ENCODE peak calls at places on chromosomes 6 and 20, in ten cellular contexts. F is astrocyte of the hippocampus; I is activated naive CD8-positive, alpha-beta T cell treated with anti-CD3 and anti-CD28 coated beads, Interleukin-2, amount 10 ng/mL, durations not matched to agents 7 days and 5 days; K is amniotic epithelial cell; Z is activated naive CD4-positive, alpha-beta T cell treated with anti-CD3 and anti-CD28 coated beads, Interleukin-2, amount 50 U/mL, for 16 hours; D is neural progenitor cell; A is activated CD4-positive, alpha-beta T cell treated with anti-CD3 and anti-CD28 coated beads, Interleukin-2, amount 50 U/mL, for 1 hour; O is lung microvascular endothelial cell; R is naive thymus-derived CD4-positive, alpha-beta T cell; Y is progenitor cell of endocrine pancreas. X is an unnamed sample.

GRCh38 chr6:14671261-14671681 is 553.7 kb downstream of the CD83 start:
- DNase-seq in F (peak; percentile 88), Y (no peak), A (no peak), I (no peak), Z (no peak), R (no peak), O (no peak), D (no peak), K (peak; percentile 96), X (no peak)

GRCh38 chr6:6654599-6655575 is 66.4 kb downstream of the LY86 start:
- DNase-seq in Y (no peak), F (no peak), Z (no peak), A (no peak), K (no peak), R (peak; percentile 56), O (peak; percentile 85), D (no peak), I (peak; percentile 60), X (no peak)

GRCh38 chr6:133699986-133700385 is 188.9 kb upstream of the TCF21 start:
- DNase-seq in K (no peak), F (no peak), Y (no peak), R (no peak), Z (no peak), O (no peak), I (no peak), A (no peak), D (no peak), X (no peak)

GRCh38 chr6:22145823-22146379 is 150.9 kb downstream of the PRL start:
- DNase-seq in K (peak; percentile 71), O (peak; percentile 43), A (no peak), I (no peak), D (no peak), Y (no peak), R (peak; percentile 1), F (peak; percentile 84), Z (no peak), X (no peak)

GRCh38 chr6:8030920-8031319 is 33.3 kb downstream of the BLOC1S5 start:
- DNase-seq in Y (no peak), R (no peak), Z (no peak), I (no peak), F (no peak), K (no peak), D (no peak), A (no peak), O (no peak), X (no peak)

GRCh38 chr6:40882321-40882720 is 156.7 kb downstream of the UNC5CL start:
- DNase-seq in I (no peak), Y (no peak), K (no peak), Z (no peak), D (no peak), R (no peak), A (no peak), F (no peak), O (no peak), X (peak; percentile 60)

GRCh38 chr20:4130404-4131189 is 115.2 kb upstream of the RNF24 start:
- DNase-seq in Z (no peak), F (peak; percentile 57), I (no peak), O (peak; percentile 79), D (no peak), A (no peak), Y (no peak), K (peak; percentile 90), R (no peak), X (no peak)

GRCh38 chr6:7108964-7109836 is 1.4 kb downstream of the RREB1 start:
- DNase-seq in K (peak; percentile 80), F (peak; percentile 69), I (peak; percentile 60), Z (peak; percentile 40), R (peak; percentile 38), O (peak; percentile 72), D (peak; percentile 59), Y (peak; percentile 15), A (peak; percentile 28), X (peak; percentile 37)

GRCh38 chr6:44629636-44630035 is 242.1 kb downstream of the CDC5L start:
- DNase-seq in D (no peak), Z (no peak), I (no peak), Y (no peak), A (no peak), K (no peak), F (no peak), O (no peak), R (no peak), X (no peak)

GRCh38 chr6:87102296-87102695 is 7.4 kb upstream of the CGA start:
- DNase-seq in K (no peak), R (no peak), Z (no peak), A (no peak), I (no peak), Y (no peak), D (no peak), O (no peak), F (no peak), X (no peak)

GRCh38 chr6:14017626-14018475 is 93.1 kb downstream of the RNF182 start:
- DNase-seq in A (no peak), F (no peak), I (no peak), O (no peak), R (no peak), Z (no peak), Y (peak; percentile 17), D (peak; percentile 35), K (no peak), X (peak; percentile 71)

GRCh38 chr6:150667977-150668716 is 68.5 kb downstream of the PLEKHG1 start:
- DNase-seq in Z (no peak), F (peak; percentile 98), A (no peak), R (no peak), K (peak; percentile 59), O (peak; percentile 97), Y (peak; percentile 35), D (peak; percentile 88), I (no peak), X (no peak)